ENCODE peak calls at places on chromosomes 2 and 18, in six cellular contexts. One of them, this sample, is unnamed.

GRCh38 chr2:98478088-98478551 is 33.5 kb downstream of the INPP4A start:
- DNase-seq in SW480: no peak
- DNase-seq in astrocyte of the spinal cord: no peak
- DNase-seq in GM12892: no peak
- DNase-seq in AG04450: no peak
- DNase-seq in cerebellar cortex: no peak
- DNase-seq in this sample: no peak

GRCh38 chr2:151560289-151560688 is 150.6 kb downstream of the RIF1 start:
- DNase-seq in cerebellar cortex: peak; percentile 78
- DNase-seq in AG04450: no peak
- DNase-seq in astrocyte of the spinal cord: peak; percentile 17
- DNase-seq in SW480: no peak
- DNase-seq in GM12892: no peak
- DNase-seq in this sample: peak; percentile 37

GRCh38 chr18:3041857-3042256 is 28.9 kb upstream of the LPIN2 start:
- DNase-seq in cerebellar cortex: no peak
- DNase-seq in AG04450: no peak
- DNase-seq in astrocyte of the spinal cord: no peak
- DNase-seq in SW480: no peak
- DNase-seq in GM12892: no peak
- DNase-seq in this sample: no peak

GRCh38 chr2:44342854-44343253 is 18.4 kb downstream of the PREPL start:
- DNase-seq in astrocyte of the spinal cord: no peak
- DNase-seq in AG04450: no peak
- DNase-seq in SW480: peak; percentile 21
- DNase-seq in cerebellar cortex: peak; percentile 40
- DNase-seq in GM12892: no peak
- DNase-seq in this sample: no peak

GRCh38 chr18:64639536-64639935 is 490.6 kb upstream of the LINC00305 start:
- DNase-seq in AG04450: no peak
- DNase-seq in SW480: no peak
- DNase-seq in cerebellar cortex: no peak
- DNase-seq in astrocyte of the spinal cord: peak; percentile 12
- DNase-seq in GM12892: no peak
- DNase-seq in this sample: no peak

GRCh38 chr2:69298261-69298660 is 88.8 kb downstream of the GFPT1 start:
- DNase-seq in AG04450: peak; percentile 80
- DNase-seq in GM12892: no peak
- DNase-seq in SW480: peak; percentile 45
- DNase-seq in astrocyte of the spinal cord: peak; percentile 94
- DNase-seq in cerebellar cortex: no peak
- DNase-seq in this sample: peak; percentile 94

GRCh38 chr2:81445176-81445575 is 1140.6 kb upstream of the LRRTM1 start:
- DNase-seq in GM12892: no peak
- DNase-seq in cerebellar cortex: no peak
- DNase-seq in AG04450: no peak
- DNase-seq in astrocyte of the spinal cord: no peak
- DNase-seq in SW480: no peak
- DNase-seq in this sample: no peak

GRCh38 chr2:114044985-114045384 is 155.1 kb downstream of the ACTR3 start:
- DNase-seq in SW480: no peak
- DNase-seq in GM12892: no peak
- DNase-seq in astrocyte of the spinal cord: no peak
- DNase-seq in AG04450: no peak
- DNase-seq in cerebellar cortex: no peak
- DNase-seq in this sample: no peak

GRCh38 chr2:210072922-210073509 is 70.6 kb downstream of the RPE start:
- DNase-seq in astrocyte of the spinal cord: peak; percentile 74
- DNase-seq in GM12892: no peak
- DNase-seq in AG04450: peak; percentile 15
- DNase-seq in SW480: peak; percentile 46
- DNase-seq in cerebellar cortex: peak; percentile 61
- DNase-seq in this sample: peak; percentile 40

GRCh38 chr2:131413785-131414184 is 49.8 kb upstream of the RAB6D start:
- DNase-seq in SW480: no peak
- DNase-seq in cerebellar cortex: no peak
- DNase-seq in astrocyte of the spinal cord: no peak
- DNase-seq in GM12892: no peak
- DNase-seq in AG04450: no peak
- DNase-seq in this sample: no peak

GRCh38 chr2:173972636-173973035 is 7.5 kb upstream of the SP3 start:
- DNase-seq in cerebellar cortex: no peak
- DNase-seq in SW480: peak; percentile 34
- DNase-seq in astrocyte of the spinal cord: no peak
- DNase-seq in GM12892: no peak
- DNase-seq in AG04450: no peak
- DNase-seq in this sample: no peak

GRCh38 chr18:13474336-13474735 is 252.0 kb downstream of the FAM210A start:
- DNase-seq in GM12892: no peak
- DNase-seq in cerebellar cortex: no peak
- DNase-seq in astrocyte of the spinal cord: no peak
- DNase-seq in SW480: no peak
- DNase-seq in AG04450: no peak
- DNase-seq in this sample: no peak

GRCh38 chr2:111694690-111695089 is 189.3 kb downstream of the ANAPC1 start:
- DNase-seq in GM12892: no peak
- DNase-seq in SW480: no peak
- DNase-seq in AG04450: no peak
- DNase-seq in astrocyte of the spinal cord: peak; percentile 96
- DNase-seq in cerebellar cortex: no peak
- DNase-seq in this sample: peak; percentile 87

GRCh38 chr2:86249843-86250402 is 50.7 kb downstream of the MRPL35 start:
- DNase-seq in cerebellar cortex: peak; percentile 20
- DNase-seq in AG04450: no peak
- DNase-seq in SW480: no peak
- DNase-seq in GM12892: no peak
- DNase-seq in astrocyte of the spinal cord: no peak
- DNase-seq in this sample: peak; percentile 23

GRCh38 chr2:75560022-75560767 is 544 bp downstream of the EVA1A start:
- DNase-seq in AG04450: no peak
- DNase-seq in SW480: peak; percentile 59
- DNase-seq in astrocyte of the spinal cord: peak; percentile 45
- DNase-seq in cerebellar cortex: no peak
- DNase-seq in GM12892: no peak
- DNase-seq in this sample: peak; percentile 25

GRCh38 chr2:40113997-40114396 is 334.9 kb upstream of the THUMPD2 start:
- DNase-seq in astrocyte of the spinal cord: no peak
- DNase-seq in cerebellar cortex: no peak
- DNase-seq in AG04450: no peak
- DNase-seq in SW480: no peak
- DNase-seq in GM12892: no peak
- DNase-seq in this sample: no peak

GRCh38 chr18:10197097-10197496 is 257.3 kb upstream of the APCDD1 start:
- DNase-seq in GM12892: no peak
- DNase-seq in cerebellar cortex: no peak
- DNase-seq in SW480: peak; percentile 95
- DNase-seq in AG04450: no peak
- DNase-seq in astrocyte of the spinal cord: no peak
- DNase-seq in this sample: no peak

GRCh38 chr2:21258082-21258481 is 134.3 kb downstream of the TDRD15 start:
- DNase-seq in cerebellar cortex: no peak
- DNase-seq in AG04450: no peak
- DNase-seq in SW480: no peak
- DNase-seq in GM12892: no peak
- DNase-seq in astrocyte of the spinal cord: no peak
- DNase-seq in this sample: no peak

GRCh38 chr2:170298115-170298514 is 120.2 kb downstream of the MYO3B start:
- DNase-seq in AG04450: no peak
- DNase-seq in astrocyte of the spinal cord: no peak
- DNase-seq in cerebellar cortex: no peak
- DNase-seq in GM12892: no peak
- DNase-seq in SW480: no peak
- DNase-seq in this sample: no peak

GRCh38 chr2:219574509-219575311 is 2.6 kb downstream of the INHA start:
- DNase-seq in AG04450: no peak
- DNase-seq in astrocyte of the spinal cord: no peak
- DNase-seq in cerebellar cortex: no peak
- DNase-seq in GM12892: peak; percentile 5
- DNase-seq in SW480: no peak
- DNase-seq in this sample: no peak

GRCh38 chr2:207970825-207971142 is 54.5 kb downstream of the PLEKHM3 start:
- DNase-seq in astrocyte of the spinal cord: no peak
- DNase-seq in GM12892: no peak
- DNase-seq in AG04450: no peak
- DNase-seq in SW480: no peak
- DNase-seq in cerebellar cortex: no peak
- DNase-seq in this sample: no peak

GRCh38 chr2:172113617-172114016 is 10.9 kb upstream of the DLX2 start:
- DNase-seq in AG04450: no peak
- DNase-seq in astrocyte of the spinal cord: peak; percentile 42
- DNase-seq in GM12892: no peak
- DNase-seq in SW480: peak; percentile 52
- DNase-seq in cerebellar cortex: peak; percentile 70
- DNase-seq in this sample: peak; percentile 36

GRCh38 chr18:56431551-56431950 is 206.8 kb downstream of the TXNL1 start:
- DNase-seq in GM12892: no peak
- DNase-seq in cerebellar cortex: no peak
- DNase-seq in astrocyte of the spinal cord: peak; percentile 14
- DNase-seq in AG04450: no peak
- DNase-seq in SW480: peak; percentile 1
- DNase-seq in this sample: no peak

GRCh38 chr2:205925373-205926337 is 160.3 kb downstream of the INO80D start:
- DNase-seq in cerebellar cortex: peak; percentile 43
- DNase-seq in AG04450: no peak
- DNase-seq in GM12892: peak; percentile 56
- DNase-seq in SW480: peak; percentile 41
- DNase-seq in astrocyte of the spinal cord: peak; percentile 63
- DNase-seq in this sample: peak; percentile 79

GRCh38 chr2:226079677-226080076 is 680.2 kb downstream of the NYAP2 start:
- DNase-seq in GM12892: no peak
- DNase-seq in AG04450: peak; percentile 86
- DNase-seq in cerebellar cortex: no peak
- DNase-seq in astrocyte of the spinal cord: peak; percentile 96
- DNase-seq in SW480: peak; percentile 26
- DNase-seq in this sample: peak; percentile 47